ENCODE peak calls at places on chromosomes 5 and 9, in nine cellular contexts. E, G, U, Y, N, K, V, D and B are unnamed samples.

GRCh38 chr9:93666279-93666784 is 89.9 kb downstream of the PHF2 start:
- DNase-seq in V (no peak), U (no peak), N (no peak), K (no peak), E (no peak), D (no peak), G (no peak), Y (peak), B (no peak)

GRCh38 chr9:108580021-108580439 is 275.8 kb downstream of the ACTL7B start:
- DNase-seq in K (peak), V (peak), E (peak), D (peak), N (no peak), Y (no peak), U (no peak), G (no peak), B (peak)

GRCh38 chr9:126205260-126205659 is 121.4 kb upstream of the MVB12B start:
- DNase-seq in N (no peak), Y (no peak), D (no peak), U (no peak), K (no peak), V (no peak), G (no peak), E (no peak), B (no peak)

GRCh38 chr9:116204252-116204882 is 50.8 kb downstream of the PAPPA start:
- DNase-seq in D (no peak), V (no peak), U (no peak), Y (no peak), K (no peak), E (no peak), N (no peak), G (no peak), B (no peak)

GRCh38 chr9:133141833-133142594 is 21.0 kb upstream of the RALGDS start:
- DNase-seq in N (no peak), U (no peak), V (no peak), Y (peak), D (no peak), G (no peak), K (no peak), E (no peak), B (no peak)

GRCh38 chr9:4301971-4302427 is 2.1 kb upstream of the GLIS3 start:
- DNase-seq in E (peak), K (no peak), D (peak), V (no peak), G (peak), U (no peak), Y (no peak), N (peak), B (peak)

GRCh38 chr5:72954389-72954788 is 1.5 kb upstream of the FCHO2 start:
- DNase-seq in N (no peak), D (no peak), K (no peak), E (no peak), U (no peak), G (no peak), V (no peak), Y (no peak), B (no peak)

GRCh38 chr5:61019642-61020041 is 74.6 kb downstream of the NDUFAF2 start:
- DNase-seq in D (no peak), K (no peak), U (no peak), N (no peak), E (no peak), V (no peak), G (no peak), Y (no peak), B (no peak)

GRCh38 chr9:128595471-128595870 is 43.1 kb downstream of the SPTAN1 start:
- DNase-seq in Y (no peak), U (no peak), K (no peak), G (no peak), V (no peak), N (no peak), E (no peak), D (no peak), B (no peak)

GRCh38 chr5:57327934-57328333 is 154.1 kb downstream of the GPBP1 start:
- DNase-seq in N (no peak), U (no peak), K (peak), E (no peak), D (no peak), V (peak), Y (no peak), G (no peak), B (no peak)

GRCh38 chr5:125612356-125613149 is 810.7 kb upstream of the GRAMD2B start:
- DNase-seq in U (no peak), Y (peak), D (peak), V (no peak), G (no peak), N (no peak), K (no peak), E (peak), B (peak)

GRCh38 chr5:57559110-57559635 is 76.6 kb upstream of the ACTBL2 start:
- DNase-seq in N (no peak), V (no peak), K (no peak), E (no peak), G (no peak), Y (no peak), U (no peak), D (no peak), B (no peak)

GRCh38 chr5:149517461-149518122 is 33.6 kb downstream of the CSNK1A1 start:
- DNase-seq in U (no peak), Y (no peak), G (no peak), D (peak), V (no peak), E (peak), K (no peak), N (no peak), B (no peak)

GRCh38 chr9:72773570-72773969 is 179.3 kb downstream of the ALDH1A1 start:
- DNase-seq in Y (no peak), D (peak), U (no peak), N (no peak), E (no peak), G (no peak), V (no peak), K (no peak), B (peak)

GRCh38 chr5:157106668-157107461 is 2.0 kb downstream of the HAVCR2 start:
- DNase-seq in D (no peak), V (no peak), Y (peak), N (no peak), E (no peak), G (no peak), K (no peak), U (no peak), B (peak)

GRCh38 chr5:112205840-112206239 is 213.2 kb downstream of the EPB41L4A start:
- DNase-seq in N (no peak), D (no peak), V (no peak), K (no peak), E (no peak), U (no peak), Y (no peak), G (peak), B (no peak)

GRCh38 chr9:137187386-137187785 is 974 bp downstream of the ANAPC2 start:
- DNase-seq in U (no peak), E (no peak), N (no peak), V (no peak), K (no peak), G (no peak), Y (no peak), D (no peak), B (no peak)

GRCh38 chr5:160656961-160657570 is 194.9 kb downstream of the ATP10B start:
- DNase-seq in N (no peak), E (no peak), V (no peak), K (no peak), Y (no peak), D (no peak), G (no peak), U (no peak), B (no peak)

GRCh38 chr9:103397868-103398600 is 402.9 kb downstream of the CYLC2 start:
- DNase-seq in G (peak), Y (no peak), D (no peak), E (peak), N (peak), V (peak), K (peak), U (peak), B (no peak)

GRCh38 chr5:1973391-1974013 is 90.8 kb upstream of the IRX4 start:
- DNase-seq in Y (no peak), D (no peak), V (no peak), N (no peak), U (no peak), K (peak), E (no peak), G (no peak), B (no peak)

GRCh38 chr9:92774274-92774673 is 9.6 kb upstream of the BICD2 start:
- DNase-seq in G (no peak), K (no peak), Y (no peak), D (peak), N (peak), U (no peak), V (no peak), E (no peak), B (no peak)

GRCh38 chr5:180421672-180422071 is 68.5 kb upstream of the GFPT2 start:
- DNase-seq in K (no peak), Y (no peak), G (no peak), N (no peak), E (no peak), U (no peak), D (no peak), V (no peak), B (no peak)

GRCh38 chr5:169786219-169786618 is 149.1 kb downstream of the DOCK2 start:
- DNase-seq in D (no peak), V (no peak), K (no peak), G (no peak), Y (no peak), E (no peak), N (no peak), U (no peak), B (no peak)